ENCODE peak calls at places on chromosomes 1 and 21, in seven cellular contexts. A is fibroblast of lung, D is GM12878, X is pancreas, M is lower lobe of right lung, O is tibial artery, W is body of pancreas. B is an unnamed sample. For H3K4me1 and H3K36me3, the result is how much of the 10 kb centered on the place peaks cover.

GRCh38 chr1:156625436-156626078 is 6.3 kb downstream of the HAPLN2 start:
- DNase-seq in W (peak), X (peak), O (peak), D (no peak), A (peak), M (peak), B (peak)

GRCh38 chr1:212595787-212596714 is 12.5 kb upstream of the ATF3 start:
- DNase-seq in X (no peak), W (peak), D (peak), A (peak), M (no peak), O (no peak), B (no peak)

GRCh38 chr1:5768014-5768413 is 224.2 kb downstream of the NPHP4 start:
- DNase-seq in D (no peak), M (no peak), W (no peak), O (peak), X (no peak), A (no peak), B (no peak)

GRCh38 chr1:70745199-70745598 is 302.4 kb downstream of the PTGER3 start:
- DNase-seq in D (no peak), X (no peak), W (no peak), O (no peak), A (no peak), M (no peak), B (no peak)

GRCh38 chr1:212247179-212247721 is 38.0 kb upstream of the PPP2R5A start:
- DNase-seq in D (no peak), W (no peak), A (peak), O (no peak), M (no peak), X (no peak), B (no peak)

GRCh38 chr1:241647658-241648057 is 4.4 kb upstream of the WDR64 start:
- DNase-seq in O (no peak), A (peak), X (no peak), M (no peak), D (no peak), W (no peak), B (no peak)

GRCh38 chr21:43611598-43612369 is 47.5 kb downstream of the HSF2BP start:
- DNase-seq in M (peak), A (no peak), O (peak), W (peak), D (no peak), X (peak), B (peak)

GRCh38 chr1:6825828-6826227 is 40.6 kb downstream of the CAMTA1 start:
- DNase-seq in X (no peak), D (no peak), O (no peak), W (no peak), A (no peak), M (no peak), B (no peak)

GRCh38 chr1:9369964-9370788 is 77.5 kb downstream of the SPSB1 start:
- DNase-seq in D (no peak), M (no peak), A (no peak), X (no peak), W (no peak), O (no peak), B (no peak)

GRCh38 chr21:45087022-45087823 is 12.8 kb downstream of the ADARB1 start:
- DNase-seq in W (no peak), M (no peak), X (no peak), O (no peak), A (no peak), D (no peak), B (no peak)

GRCh38 chr1:53198241-53198651 is 1.6 kb downstream of the CPT2 start:
- DNase-seq in W (no peak), X (no peak), M (no peak), D (no peak), O (no peak), A (no peak), B (no peak)

GRCh38 chr21:23130308-23130707 is 2132.1 kb downstream of the NCAM2 start:
- DNase-seq in W (no peak), X (no peak), D (no peak), A (no peak), M (no peak), O (no peak), B (no peak)

GRCh38 chr1:43358121-43358745 is 548 bp upstream of the CDC20 start:
- DNase-seq in D (peak), O (no peak), A (peak), X (no peak), M (no peak), W (peak), B (no peak)

GRCh38 chr1:241225741-241226140 is 131.3 kb downstream of the RGS7 start:
- DNase-seq in D (no peak), X (no peak), W (no peak), M (no peak), O (no peak), A (no peak), B (no peak)

GRCh38 chr1:233613252-233614172 is at the start of gene KCNK1:
- DNase-seq in W (peak), M (peak), X (peak), A (peak), D (no peak), O (peak), B (peak)

GRCh38 chr1:89254658-89255287 is 17.9 kb downstream of the GBP5 start:
- DNase-seq in X (no peak), W (no peak), A (no peak), D (no peak), O (no peak), M (no peak), B (no peak)

GRCh38 chr1:201426395-201427310 is 5.1 kb upstream of the TNNI1 start:
- DNase-seq in X (no peak), W (no peak), M (no peak), A (peak), D (no peak), O (no peak), B (no peak)

GRCh38 chr1:242523968-242524570 is 428 bp downstream of the PLD5 start:
- DNase-seq in A (peak), M (peak), X (peak), D (no peak), W (peak), O (peak), B (peak)

GRCh38 chr1:185045793-185046441 is 559 bp downstream of the RNF2 start:
- DNase-seq in W (peak), D (no peak), O (no peak), A (peak), X (peak), M (no peak), B (peak)

GRCh38 chr1:233132445-233132844 is 163.1 kb downstream of the PCNX2 start:
- DNase-seq in X (no peak), O (no peak), M (no peak), A (no peak), W (no peak), D (no peak), B (no peak)

GRCh38 chr1:175317309-175317708 is 124.7 kb upstream of the KIAA0040 start:
- DNase-seq in O (no peak), W (no peak), X (peak), D (no peak), M (no peak), A (no peak), B (no peak)

GRCh38 chr1:6357243-6357929 is 36.2 kb downstream of the ACOT7 start:
- DNase-seq in X (no peak), D (no peak), A (no peak), M (no peak), O (no peak), W (no peak), B (no peak)

GRCh38 chr1:118809586-118809985 is 178.6 kb downstream of the TBX15 start:
- DNase-seq in O (no peak), A (no peak), M (no peak), D (no peak), X (no peak), W (no peak), B (no peak)

GRCh38 chr21:24093032-24093431 is 1514.2 kb downstream of the MRPL39 start:
- DNase-seq in O (no peak), W (no peak), D (no peak), X (no peak), M (no peak), A (no peak), B (no peak)

GRCh38 chr1:59139396-59139795 is 157.5 kb upstream of the FGGY start:
- DNase-seq in O (no peak), A (no peak), X (no peak), M (no peak), D (no peak), W (no peak), B (no peak)

GRCh38 chr1:59138402-59138801 is 158.5 kb upstream of the FGGY start:
- DNase-seq in A (no peak), X (no peak), D (no peak), O (no peak), M (no peak), W (no peak), B (no peak)

GRCh38 chr1:59135761-59136255 is 161.1 kb upstream of the FGGY start:
- DNase-seq in X (no peak), O (no peak), W (no peak), A (no peak), D (no peak), M (no peak), B (no peak)

GRCh38 chr1:59136541-59137335 is 160.2 kb upstream of the FGGY start:
- DNase-seq in W (no peak), O (no peak), D (no peak), A (peak), M (no peak), X (no peak), B (no peak)

DNA sequence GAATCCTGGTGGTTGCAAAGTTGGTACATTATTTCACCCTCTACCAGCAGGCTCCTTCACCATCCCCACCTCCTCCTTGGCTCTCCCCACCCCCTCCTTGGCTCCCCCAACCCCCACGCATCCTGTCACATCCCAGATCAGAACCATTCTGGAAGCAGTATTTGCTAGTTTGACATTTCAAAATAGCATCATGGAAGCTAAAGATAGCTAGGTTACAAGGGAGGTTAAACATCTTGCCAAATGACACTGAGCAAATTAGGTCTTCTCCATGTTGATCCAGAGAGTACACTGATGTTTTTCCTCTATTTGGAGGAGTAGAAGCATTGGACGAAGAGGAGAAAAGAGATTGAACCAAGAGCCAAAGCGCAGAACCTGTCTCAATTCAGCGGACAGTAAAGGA is 158.9 kb upstream of the FGGY start:
- DNase-seq in M (no peak), O (no peak), X (no peak), D (no peak), W (no peak), A (no peak), B (no peak)
- H3K27ac ChIP-seq in M (no peak), O (peak), X (no peak), D (no peak), W (no peak), A (no peak), B (no peak)

DNA sequence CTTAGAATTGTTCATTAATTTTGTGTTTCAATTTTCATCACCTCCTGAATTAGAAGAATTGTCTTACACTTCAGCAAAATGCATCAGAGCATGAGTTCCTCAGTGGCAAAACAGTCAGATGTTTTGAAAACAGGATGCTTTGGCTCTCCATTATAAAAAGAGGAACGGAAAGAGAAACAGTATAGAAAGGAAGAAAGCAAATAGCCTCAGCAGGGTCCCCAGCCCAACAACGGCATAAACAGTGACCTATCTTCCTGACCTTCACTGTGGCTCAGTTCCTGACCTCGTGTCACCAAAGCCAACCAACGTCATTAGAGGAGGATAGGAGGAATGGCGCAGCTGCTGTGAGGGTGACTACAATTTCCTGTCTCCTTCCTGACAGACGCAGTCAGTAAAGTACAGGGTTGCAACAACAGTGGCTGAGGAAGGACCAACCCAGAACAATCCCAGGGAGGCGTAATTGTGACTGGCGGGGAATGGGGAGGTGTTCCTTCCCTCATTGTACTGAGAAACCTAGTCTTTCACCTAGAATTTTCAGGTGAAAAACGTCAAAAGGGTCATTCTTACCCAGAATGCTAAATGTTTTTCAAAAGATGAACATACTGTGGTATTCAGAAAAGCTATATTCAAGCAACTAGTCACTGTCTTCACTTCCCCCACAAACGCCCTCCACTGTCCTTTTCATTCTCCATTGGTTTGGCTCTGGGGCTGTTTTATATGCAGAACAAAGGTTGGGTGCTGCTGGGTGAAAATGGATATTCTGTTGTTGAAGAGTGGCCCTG is 197.9 kb upstream of the SGIP1 start:
- DNase-seq in A (no peak), O (peak), D (peak), X (no peak), M (peak), W (peak), B (peak)
- H3K4me1 ChIP-seq in A (under half), O (under half), D (under half), X (under half), M (half or more), W (under half), B (under half)

DNA sequence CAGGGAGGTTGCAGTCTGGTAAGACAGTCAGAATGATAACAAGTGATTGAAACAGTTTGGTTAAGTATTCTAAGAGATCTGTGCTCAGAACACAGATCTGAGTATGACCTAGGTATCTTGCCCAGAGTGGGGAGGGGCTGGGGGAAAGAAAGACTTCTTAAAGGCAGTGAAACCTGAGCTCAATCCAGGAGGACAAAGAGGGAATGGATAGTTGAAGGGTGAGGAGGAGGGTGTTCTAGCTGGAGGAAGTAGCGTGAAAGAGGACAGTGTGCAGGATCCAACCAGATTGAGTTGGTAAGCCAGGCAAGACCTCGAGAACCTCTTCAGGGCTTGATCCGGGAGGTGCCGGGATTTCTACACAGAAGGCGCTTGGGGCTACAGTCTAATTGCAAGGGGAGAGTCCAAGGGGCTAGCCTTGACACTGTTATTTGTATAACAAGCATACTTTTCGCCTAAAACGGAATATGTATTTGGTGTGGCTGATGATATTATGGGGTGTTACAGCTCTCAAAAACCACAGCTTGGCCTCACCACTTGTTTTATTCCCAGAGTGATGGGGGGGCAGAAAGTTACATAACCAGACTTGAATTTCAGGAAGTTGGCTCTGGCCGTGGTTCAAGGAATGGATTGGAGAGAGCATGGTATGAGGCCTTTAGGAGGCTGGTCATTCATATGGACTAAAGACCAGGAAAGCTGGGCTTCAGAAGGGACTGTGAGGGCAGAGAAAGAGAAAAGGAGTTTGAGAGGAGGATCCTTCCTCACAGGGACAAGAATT is 19.1 kb downstream of the RCSD1 start:
- DNase-seq in D (no peak), W (peak), M (peak), A (peak), O (no peak), X (no peak), B (no peak)
- H3K36me3 ChIP-seq in D (under half), W (under half), M (under half), A (under half), O (under half), X (under half), B (under half)

GRCh38 chr1:224666911-224667310 is 50.8 kb downstream of the CNIH3 start:
- DNase-seq in D (no peak), A (no peak), W (no peak), M (no peak), O (no peak), X (no peak), B (no peak)
- H3K27ac ChIP-seq in D (no peak), A (no peak), W (no peak), M (no peak), O (no peak), X (no peak), B (no peak)

DNA sequence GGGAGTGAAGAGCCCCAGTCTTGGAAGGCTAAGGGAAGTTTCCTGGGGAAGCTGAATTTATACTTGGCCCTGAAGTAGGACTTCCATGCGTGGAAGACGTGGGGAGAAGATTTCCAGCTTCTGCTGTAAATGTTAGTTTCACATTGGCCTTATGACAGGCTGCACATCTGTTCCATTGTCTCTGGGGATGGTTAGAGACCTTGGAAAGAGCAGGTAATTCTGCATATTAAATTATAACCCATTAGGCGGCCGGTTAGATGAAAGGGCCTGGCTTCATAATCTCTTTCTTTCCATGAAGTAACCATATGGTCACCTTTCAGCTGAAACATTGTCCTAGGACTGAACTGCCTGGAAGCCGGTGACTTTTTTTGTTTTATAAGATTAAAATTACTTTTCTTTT is 37.5 kb downstream of the DPT start:
- DNase-seq in O (no peak), W (no peak), D (no peak), X (no peak), M (no peak), A (no peak), B (no peak)
- H3K4me1 ChIP-seq in O (under half), W (half or more), D (under half), X (half or more), M (under half), A (under half), B (under half)

GRCh38 chr21:39220150-39220549 is 36.9 kb upstream of the PSMG1 start:
- DNase-seq in D (no peak), X (no peak), M (no peak), A (no peak), O (no peak), W (no peak), B (no peak)

GRCh38 chr21:39215078-39215477 is 31.8 kb upstream of the PSMG1 start:
- DNase-seq in A (no peak), X (no peak), M (no peak), O (no peak), W (no peak), D (no peak), B (no peak)

GRCh38 chr21:39217356-39218081 is 34.3 kb upstream of the PSMG1 start:
- DNase-seq in X (no peak), A (no peak), W (no peak), O (no peak), D (no peak), M (no peak), B (no peak)

GRCh38 chr21:39216290-39216689 is 33.0 kb upstream of the PSMG1 start:
- DNase-seq in M (no peak), X (no peak), O (no peak), W (no peak), A (no peak), D (no peak), B (no peak)

DNA sequence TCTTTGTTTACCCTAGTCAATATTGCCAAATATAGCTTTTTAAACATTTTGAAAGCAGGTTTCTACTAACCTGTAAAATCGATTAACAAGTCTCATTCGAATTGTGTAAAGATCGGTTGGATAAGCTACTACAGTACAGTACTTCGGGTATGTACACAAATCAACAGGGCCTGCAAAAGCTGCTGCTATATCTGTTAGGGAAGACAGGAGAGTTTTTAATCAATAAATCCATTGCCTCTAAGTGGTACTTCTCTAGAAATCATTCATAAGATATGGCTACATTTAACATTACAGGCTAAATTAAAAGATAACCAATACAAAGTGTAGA is 34.8 kb upstream of the PSMG1 start:
- DNase-seq in X (no peak), O (no peak), A (no peak), D (no peak), M (no peak), W (no peak), B (no peak)
- H3K36me3 ChIP-seq in X (under half), O (under half), A (under half), D (under half), M (half or more), W (under half), B (half or more)

B was measured in upper lobe of right lung.